ENCODE peak calls at places on chromosome 13, in eight cellular contexts. V is H1, W is breast epithelium, Y is transverse colon, F is suprapubic skin, T is SK-N-SH, M is K562, A is Panc1. P is an unnamed sample.

GRCh38 chr13:23980160-23980551 is 82.9 kb upstream of the C1QTNF9B start:
- DNase-seq in V (peak; percentile 38), W (peak; percentile 74), Y (peak; percentile 81), F (peak; percentile 88), T (peak; percentile 89), M (peak; percentile 65), A (no peak), P (peak; percentile 91)

GRCh38 chr13:27131202-27131623 is 40.4 kb downstream of the USP12 start:
- DNase-seq in V (no peak), W (no peak), Y (no peak), F (no peak), T (no peak), M (peak; percentile 19), A (peak; percentile 64), P (no peak)

GRCh38 chr13:53073711-53074110 is 45.1 kb downstream of the OLFM4 start:
- DNase-seq in V (no peak), W (no peak), Y (no peak), F (no peak), T (no peak), M (no peak), A (no peak), P (no peak)

GRCh38 chr13:50969691-50970090 is 60.1 kb downstream of the RNASEH2B start:
- DNase-seq in V (no peak), W (no peak), Y (peak; percentile 26), F (no peak), T (no peak), M (no peak), A (no peak), P (no peak)

GRCh38 chr13:112128052-112128610 is 61.2 kb downstream of the SOX1 start:
- DNase-seq in V (no peak), W (no peak), Y (no peak), F (no peak), T (no peak), M (no peak), A (no peak), P (peak; percentile 57)

GRCh38 chr13:109900320-109900719 is 113.9 kb upstream of the IRS2 start:
- DNase-seq in V (no peak), W (no peak), Y (no peak), F (no peak), T (no peak), M (no peak), A (no peak), P (no peak)

GRCh38 chr13:80665792-80666333 is 324.9 kb upstream of the SPRY2 start:
- DNase-seq in V (no peak), W (no peak), Y (no peak), F (no peak), T (no peak), M (no peak), A (no peak), P (no peak)

GRCh38 chr13:74064805-74065204 is 69.4 kb downstream of the KLF12 start:
- DNase-seq in V (no peak), W (no peak), Y (no peak), F (no peak), T (no peak), M (no peak), A (no peak), P (no peak)

GRCh38 chr13:89150362-89150761 is 1479.2 kb downstream of the SLITRK5 start:
- DNase-seq in V (no peak), W (no peak), Y (no peak), F (no peak), T (no peak), M (no peak), A (no peak), P (no peak)

GRCh38 chr13:39353988-39354387 is 249.0 kb downstream of the LHFPL6 start:
- DNase-seq in V (no peak), W (no peak), Y (no peak), F (no peak), T (no peak), M (no peak), A (no peak), P (no peak)

GRCh38 chr13:100045355-100045754 is 43.5 kb upstream of the PCCA start:
- DNase-seq in V (no peak), W (no peak), Y (no peak), F (no peak), T (no peak), M (no peak), A (no peak), P (no peak)

GRCh38 chr13:23399254-23399796 is 34.2 kb downstream of the SACS start:
- DNase-seq in V (no peak), W (no peak), Y (no peak), F (no peak), T (no peak), M (no peak), A (no peak), P (no peak)

GRCh38 chr13:88622362-88622973 is 951.3 kb downstream of the SLITRK5 start:
- DNase-seq in V (no peak), W (no peak), Y (no peak), F (no peak), T (no peak), M (no peak), A (no peak), P (no peak)

GRCh38 chr13:32256243-32256642 is 58.9 kb downstream of the ZAR1L start:
- DNase-seq in V (no peak), W (no peak), Y (no peak), F (no peak), T (no peak), M (no peak), A (no peak), P (no peak)

GRCh38 chr13:111610879-111611278 is 290.4 kb downstream of the TEX29 start:
- DNase-seq in V (no peak), W (no peak), Y (no peak), F (no peak), T (no peak), M (no peak), A (no peak), P (no peak)

GRCh38 chr13:85742355-85742754 is 56.9 kb downstream of the SLITRK6 start:
- DNase-seq in V (no peak), W (no peak), Y (no peak), F (no peak), T (no peak), M (no peak), A (no peak), P (no peak)

GRCh38 chr13:85737952-85738351 is 61.3 kb downstream of the SLITRK6 start:
- DNase-seq in V (no peak), W (no peak), Y (no peak), F (no peak), T (no peak), M (no peak), A (no peak), P (no peak)

GRCh38 chr13:85741017-85741416 is 58.2 kb downstream of the SLITRK6 start:
- DNase-seq in V (no peak), W (no peak), Y (no peak), F (no peak), T (no peak), M (no peak), A (no peak), P (no peak)

DNA sequence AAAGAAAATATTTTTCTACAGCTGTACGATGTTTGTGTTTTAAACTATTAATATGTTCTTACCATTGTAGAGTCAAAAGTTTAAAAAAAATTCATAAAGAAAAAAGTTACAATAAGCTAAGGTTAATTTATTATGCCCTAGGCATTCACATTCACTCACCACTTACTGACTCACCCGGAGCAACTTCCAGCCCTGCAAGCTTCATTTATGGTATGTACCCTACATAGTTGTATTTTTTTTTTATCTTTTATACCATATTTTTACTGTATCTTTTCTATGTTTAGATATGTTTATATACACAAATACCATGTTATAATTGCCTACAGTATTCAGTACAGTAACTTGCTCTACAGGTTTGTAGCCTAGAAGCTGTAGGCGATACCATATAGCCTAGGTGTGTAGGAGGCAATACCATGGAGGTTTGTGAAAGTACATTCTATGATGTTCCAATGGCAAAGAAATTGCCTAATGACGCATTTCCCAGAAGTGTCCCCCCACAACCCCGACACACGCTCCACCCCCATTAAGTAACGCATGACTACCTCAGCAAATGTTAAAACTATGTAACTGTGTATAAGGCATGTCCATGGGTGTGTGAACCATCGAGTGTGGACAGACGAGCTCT is 60.4 kb downstream of the SLITRK6 start:
- DNase-seq in V (no peak), W (no peak), Y (no peak), F (no peak), T (no peak), M (no peak), A (no peak), P (no peak)
- TF ChIP-seq POLR2AphosphoS5 in V (no peak), W (no peak), Y (no peak), F (no peak), T (no peak), M (no peak), A (no peak), P (no peak)

GRCh38 chr13:21046203-21046602 is 15.2 kb downstream of the LATS2 start:
- DNase-seq in V (no peak), W (no peak), Y (no peak), F (no peak), T (no peak), M (no peak), A (no peak), P (no peak)
- H3K4me1 ChIP-seq in V (peaks cover 11% of the 10 kb centered on the region), W (peaks cover 3% of the 10 kb centered on the region), Y (peaks cover 12% of the 10 kb centered on the region), F (peaks cover 22% of the 10 kb centered on the region), T (no peaks in the 10 kb centered on the region), M (no peaks in the 10 kb centered on the region), A (peaks cover 5% of the 10 kb centered on the region), P (peaks cover 78% of the 10 kb centered on the region)

GRCh38 chr13:37139356-37139755 is 33.9 kb upstream of the CSNK1A1L start:
- DNase-seq in V (no peak), W (no peak), Y (no peak), F (no peak), T (no peak), M (no peak), A (no peak), P (no peak)

GRCh38 chr13:37136633-37137032 is 31.2 kb upstream of the CSNK1A1L start:
- DNase-seq in V (no peak), W (no peak), Y (no peak), F (no peak), T (no peak), M (no peak), A (no peak), P (no peak)

GRCh38 chr13:37138917-37139316 is 33.5 kb upstream of the CSNK1A1L start:
- DNase-seq in V (no peak), W (no peak), Y (no peak), F (no peak), T (no peak), M (no peak), A (no peak), P (no peak)

GRCh38 chr13:37136187-37136586 is 30.7 kb upstream of the CSNK1A1L start:
- DNase-seq in V (no peak), W (no peak), Y (no peak), F (no peak), T (no peak), M (no peak), A (no peak), P (no peak)

GRCh38 chr13:37138169-37138568 is 32.7 kb upstream of the CSNK1A1L start:
- DNase-seq in V (peak; percentile 0), W (no peak), Y (no peak), F (no peak), T (no peak), M (no peak), A (no peak), P (no peak)
- TF ChIP-seq CTCF in V (peak; percentile 95), W (no peak), Y (no peak), F (no peak), T (peak; percentile 52), M (peak; percentile 54), A (peak; percentile 10), P (no peak)

DNA sequence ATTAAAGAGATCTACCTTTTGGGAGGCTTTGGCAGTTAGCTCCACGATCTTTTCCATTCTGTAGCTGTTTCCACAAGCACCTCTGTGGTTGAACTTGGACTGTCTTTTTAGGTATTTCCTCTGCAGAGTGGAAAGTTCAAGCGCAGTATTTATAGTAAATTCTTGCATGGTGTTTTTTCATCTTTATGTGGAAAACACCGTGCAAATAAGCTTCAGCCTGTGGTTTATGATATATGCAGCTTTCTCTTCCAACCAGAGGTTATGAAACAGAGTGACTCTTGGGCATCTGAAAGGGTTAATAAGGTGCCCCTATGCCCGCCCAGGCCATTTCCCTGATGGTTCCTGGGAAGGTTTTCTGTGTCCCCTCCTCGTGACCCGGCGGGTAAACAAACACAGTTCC is 39.6 kb upstream of the RNF113B start:
- DNase-seq in V (no peak), W (no peak), Y (no peak), F (no peak), T (no peak), M (no peak), A (no peak), P (no peak)
- TF ChIP-seq POLR2AphosphoS5 in V (no peak), W (no peak), Y (no peak), F (no peak), T (no peak), M (no peak), A (no peak), P (no peak)

P was measured in sigmoid colon.